ENCODE peak calls at places on chromosomes 6 and 20, in four cellular contexts. P is endothelial cell of umbilical vein, J is fibroblast of pulmonary artery, S is heart right ventricle. O is an unnamed sample.

GRCh38 chr6:34142599-34142998 is 3.3 kb downstream of the GRM4 start:
- DNase-seq in S (no peak), J (no peak), P (no peak), O (no peak)

GRCh38 chr6:155528982-155529453 is 73.4 kb upstream of the NOX3 start:
- DNase-seq in J (peak; percentile 97), P (peak; percentile 95), S (peak; percentile 29), O (no peak)

GRCh38 chr6:4664117-4664626 is 112.0 kb upstream of the CDYL start:
- DNase-seq in S (peak; percentile 74), P (no peak), J (peak; percentile 91), O (no peak)

GRCh38 chr20:19995220-19995863 is 21.8 kb upstream of the NAA20 start:
- DNase-seq in S (peak; percentile 47), J (peak; percentile 76), P (peak; percentile 65), O (no peak)

GRCh38 chr6:30150151-30150550 is 10.9 kb downstream of the TRIM10 start:
- DNase-seq in J (no peak), S (no peak), P (no peak), O (no peak)

GRCh38 chr6:71289039-71289801 is 609 bp downstream of the OGFRL1 start:
- DNase-seq in J (no peak), P (peak; percentile 25), S (no peak), O (no peak)

GRCh38 chr6:17665132-17665531 is 41.6 kb downstream of the NUP153 start:
- DNase-seq in S (no peak), J (no peak), P (no peak), O (no peak)

GRCh38 chr6:24923885-24924401 is 11.8 kb downstream of the RIPOR2 start:
- DNase-seq in J (no peak), P (no peak), S (no peak), O (no peak)

GRCh38 chr6:81562169-81562568 is 190.3 kb downstream of the TENT5A start:
- DNase-seq in J (peak; percentile 73), S (no peak), P (no peak), O (no peak)

GRCh38 chr6:128173290-128173689 is 272.4 kb upstream of the THEMIS start:
- DNase-seq in J (no peak), P (no peak), S (no peak), O (no peak)

GRCh38 chr6:88165877-88166492 is at the start of gene CNR1:
- DNase-seq in J (peak; percentile 14), P (peak; percentile 24), S (peak; percentile 16), O (no peak)

GRCh38 chr20:38242848-38243449 is 17.6 kb downstream of the KIAA1755 start:
- DNase-seq in J (no peak), P (no peak), S (no peak), O (no peak)

GRCh38 chr20:34525709-34526416 is 9.6 kb downstream of the DYNLRB1 start:
- DNase-seq in J (peak; percentile 99), S (peak; percentile 48), P (peak; percentile 99), O (no peak)

GRCh38 chr6:113856011-113856551 is 1.1 kb upstream of the MARCKS start:
- DNase-seq in J (peak; percentile 64), S (peak; percentile 9), P (no peak), O (no peak)

GRCh38 chr20:48933017-48933766 is 11.7 kb downstream of the ARFGEF2 start:
- DNase-seq in S (no peak), P (no peak), J (no peak), O (no peak)
- TF ChIP-seq CTCF in S (no peak), P (no peak), J (no peak), O (no peak)

GRCh38 chr6:26249709-26249958 is 115.4 kb upstream of the BTN3A2 start:
- DNase-seq in P (peak; percentile 72), J (peak; percentile 32), S (peak; percentile 10), O (no peak)

GRCh38 chr6:26246553-26246952 is 118.4 kb upstream of the BTN3A2 start:
- DNase-seq in P (no peak), J (no peak), S (no peak), O (no peak)

GRCh38 chr6:26250806-26251075 is 114.3 kb upstream of the BTN3A2 start:
- DNase-seq in S (peak; percentile 18), P (no peak), J (peak; percentile 63), O (no peak)

GRCh38 chr6:26251354-26252081 is 113.5 kb upstream of the BTN3A2 start:
- DNase-seq in J (peak; percentile 96), P (peak; percentile 83), S (peak; percentile 21), O (no peak)

DNA sequence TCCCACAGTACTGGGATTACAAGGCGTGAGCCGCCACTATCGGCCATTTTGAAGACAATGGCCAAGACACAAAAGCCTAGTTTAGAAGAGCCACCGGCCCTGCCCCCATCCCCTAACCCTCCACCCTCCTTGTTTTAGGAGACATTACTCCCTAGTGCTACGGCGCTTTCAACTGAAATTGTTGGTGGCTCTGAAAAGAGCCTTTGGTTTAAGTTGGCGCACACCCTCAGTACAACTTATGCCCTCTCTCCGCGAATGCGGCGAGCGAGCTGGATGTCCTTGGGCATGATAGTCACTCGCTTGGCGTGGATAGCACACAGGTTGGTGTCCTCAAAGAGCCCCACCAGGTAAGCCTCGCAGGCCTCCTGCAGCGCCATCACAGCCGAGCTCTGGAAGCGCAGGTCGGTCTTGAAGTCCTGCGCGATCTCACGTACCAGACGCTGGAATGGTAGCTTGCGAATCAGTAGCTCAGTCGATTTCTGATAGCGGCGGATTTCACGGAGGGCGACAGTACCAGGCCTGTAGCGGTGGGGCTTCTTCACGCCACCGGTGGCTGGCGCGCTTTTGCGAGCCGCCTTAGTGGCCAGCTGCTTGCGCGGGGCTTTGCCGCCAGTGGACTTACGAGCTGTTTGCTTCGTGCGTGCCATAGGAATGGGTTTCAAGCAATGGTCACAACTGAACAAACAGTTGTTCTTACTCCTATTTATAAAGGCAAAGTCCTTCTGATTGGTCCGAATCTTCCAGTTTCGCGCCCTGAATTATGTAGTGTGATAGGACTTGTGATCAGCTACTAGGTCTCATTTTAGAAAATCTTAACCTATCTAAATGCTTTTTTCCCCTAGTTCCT is 114.8 kb upstream of the BTN3A2 start:
- DNase-seq in J (peak; percentile 76), S (peak; percentile 29), P (peak; percentile 87), O (no peak)
- TF ChIP-seq CTCF in J (peak; percentile 43), S (no peak), P (peak; percentile 52), O (no peak)

DNA sequence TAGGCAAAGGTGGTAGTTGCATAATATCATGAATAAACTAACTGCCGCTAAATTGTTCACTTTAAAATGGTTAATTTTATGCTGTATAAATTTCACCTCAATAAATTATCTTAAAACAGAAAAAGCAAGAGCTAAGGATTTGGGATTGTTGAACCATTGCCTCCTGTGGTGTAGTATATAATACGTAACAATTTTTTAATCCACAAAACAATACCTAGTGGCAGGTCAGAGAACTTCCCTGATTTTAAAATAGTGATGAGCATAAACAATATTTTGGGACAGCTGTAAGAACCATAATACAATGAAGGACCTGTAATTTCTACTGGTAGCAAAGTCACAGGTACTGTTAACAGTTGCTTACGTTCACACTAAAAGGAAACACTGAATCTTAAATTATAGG is 197.4 kb upstream of the PRND start:
- DNase-seq in J (no peak), S (no peak), P (no peak), O (no peak)
- TF ChIP-seq CTCF in J (no peak), S (no peak), P (no peak), O (no peak)

GRCh38 chr6:13014551-13015378 is 298.2 kb downstream of the PHACTR1 start:
- DNase-seq in S (peak; percentile 18), P (no peak), J (no peak), O (no peak)
- TF ChIP-seq CTCF in S (no peak), P (no peak), J (no peak), O (no peak)

GRCh38 chr6:79127660-79128059 is 49.6 kb upstream of the PHIP start:
- DNase-seq in S (no peak), P (no peak), J (no peak), O (no peak)
- TF ChIP-seq CTCF in S (no peak), P (no peak), J (no peak), O (peak; percentile 1)

GRCh38 chr6:2611092-2611491 is 139.6 kb downstream of the MYLK4 start:
- DNase-seq in S (no peak), P (peak; percentile 26), J (peak; percentile 54), O (no peak)
- TF ChIP-seq CTCF in S (no peak), P (no peak), J (peak; percentile 12), O (no peak)

GRCh38 chr6:150005761-150006651 is 19.3 kb downstream of the RAET1L start:
- DNase-seq in P (no peak), S (no peak), J (no peak), O (no peak)

GRCh38 chr6:150004783-150005717 is 20.3 kb downstream of the RAET1L start:
- DNase-seq in P (peak; percentile 89), J (peak; percentile 85), S (peak; percentile 94), O (peak; percentile 95)

GRCh38 chr6:150004101-150004782 is 21.1 kb downstream of the RAET1L start:
- DNase-seq in S (no peak), J (no peak), P (no peak), O (no peak)

GRCh38 chr6:150008588-150008987 is 16.7 kb downstream of the RAET1L start:
- DNase-seq in S (no peak), J (no peak), P (no peak), O (no peak)

GRCh38 chr6:150006961-150007464 is 18.3 kb downstream of the RAET1L start:
- DNase-seq in S (no peak), P (no peak), J (peak; percentile 33), O (no peak)
- TF ChIP-seq CTCF in S (peak; percentile 6), P (peak; percentile 48), J (peak; percentile 59), O (peak; percentile 33)

O was measured in D721Med.